ENCODE peak calls at places on chromosomes 7 and 10, in six cellular contexts. G, R, O, P, A and B are unnamed samples.

GRCh38 chr7:155709453-155709852 is 65.0 kb downstream of the RBM33 start:
- DNase-seq in G (no peak), R (no peak), O (no peak), P (no peak), A (no peak), B (no peak)

GRCh38 chr7:80722596-80723141 is 84.2 kb downstream of the CD36 start:
- DNase-seq in G (no peak), R (peak; percentile 100), O (peak; percentile 82), P (no peak), A (peak; percentile 98), B (peak; percentile 93)

GRCh38 chr7:369476-369980 is 79.6 kb downstream of the FOXL3 start:
- DNase-seq in G (no peak), R (no peak), O (no peak), P (no peak), A (no peak), B (no peak)

GRCh38 chr10:642186-642890 is 47.1 kb downstream of the DIP2C start:
- DNase-seq in G (no peak), R (no peak), O (peak; percentile 63), P (no peak), A (peak; percentile 7), B (no peak)

GRCh38 chr7:117728858-117729257 is 144.4 kb downstream of the CTTNBP2 start:
- DNase-seq in G (peak; percentile 27), R (no peak), O (no peak), P (no peak), A (no peak), B (no peak)

GRCh38 chr10:22618081-22618785 is 96.1 kb downstream of the PIP4K2A start:
- DNase-seq in G (no peak), R (peak; percentile 82), O (no peak), P (no peak), A (peak; percentile 35), B (peak; percentile 57)

GRCh38 chr10:59173414-59173813 is 3.0 kb upstream of the PHYHIPL start:
- DNase-seq in G (no peak), R (no peak), O (no peak), P (no peak), A (no peak), B (no peak)

GRCh38 chr7:42479452-42480303 is 242.7 kb upstream of the GLI3 start:
- DNase-seq in G (no peak), R (peak; percentile 64), O (no peak), P (no peak), A (peak; percentile 89), B (peak; percentile 9)

GRCh38 chr7:127792528-127793342 is 140.7 kb downstream of the SND1 start:
- DNase-seq in G (peak; percentile 5), R (no peak), O (peak; percentile 14), P (no peak), A (peak; percentile 48), B (no peak)

GRCh38 chr7:152103066-152103465 is 77.6 kb downstream of the GALNT11 start:
- DNase-seq in G (no peak), R (no peak), O (no peak), P (no peak), A (no peak), B (no peak)

GRCh38 chr10:69362471-69362954 is 54.2 kb downstream of the TACR2 start:
- DNase-seq in G (peak; percentile 34), R (peak; percentile 73), O (no peak), P (no peak), A (peak; percentile 94), B (no peak)

GRCh38 chr7:14734839-14735321 is 167.7 kb downstream of the DGKB start:
- DNase-seq in G (no peak), R (no peak), O (peak; percentile 43), P (no peak), A (peak; percentile 16), B (no peak)

GRCh38 chr7:27269455-27269854 is 26.9 kb downstream of the EVX1 start:
- DNase-seq in G (no peak), R (no peak), O (no peak), P (no peak), A (no peak), B (no peak)

GRCh38 chr10:52443419-52444388 is 129.6 kb downstream of the DKK1 start:
- DNase-seq in G (no peak), R (peak; percentile 93), O (no peak), P (no peak), A (peak; percentile 100), B (no peak)

GRCh38 chr7:148967032-148967372 is 61.3 kb downstream of the PDIA4 start:
- DNase-seq in G (no peak), R (no peak), O (no peak), P (no peak), A (no peak), B (no peak)

GRCh38 chr10:113543455-113543955 is 9.3 kb upstream of the HABP2 start:
- DNase-seq in G (no peak), R (no peak), O (no peak), P (no peak), A (no peak), B (no peak)

GRCh38 chr7:55770778-55771177 is 91.8 kb downstream of the SEPTIN14 start:
- DNase-seq in G (no peak), R (no peak), O (no peak), P (no peak), A (no peak), B (no peak)

GRCh38 chr10:103678104-103678526 is 177.3 kb downstream of the SH3PXD2A start:
- DNase-seq in G (no peak), R (peak; percentile 90), O (peak; percentile 94), P (peak; percentile 80), A (no peak), B (peak; percentile 90)

GRCh38 chr7:22858640-22859561 is 36.3 kb upstream of the TOMM7 start:
- DNase-seq in G (no peak), R (peak; percentile 100), O (no peak), P (peak; percentile 21), A (peak; percentile 85), B (peak; percentile 93)

GRCh38 chr7:25781704-25782103 is 370.3 kb upstream of the NFE2L3 start:
- DNase-seq in G (no peak), R (no peak), O (no peak), P (no peak), A (no peak), B (no peak)

GRCh38 chr7:17852361-17852760 is 87.9 kb downstream of the SNX13 start:
- DNase-seq in G (no peak), R (no peak), O (no peak), P (no peak), A (no peak), B (no peak)

GRCh38 chr10:17989908-17990767 is 38.4 kb downstream of the SLC39A12 start:
- DNase-seq in G (no peak), R (peak; percentile 82), O (no peak), P (no peak), A (peak; percentile 79), B (peak; percentile 59)

GRCh38 chr7:158292948-158293347 is 294.7 kb downstream of the PTPRN2 start:
- DNase-seq in G (no peak), R (no peak), O (no peak), P (no peak), A (peak; percentile 61), B (no peak)

GRCh38 chr10:78196964-78197363 is 163.3 kb downstream of the RPS24 start:
- DNase-seq in G (no peak), R (peak; percentile 51), O (peak; percentile 44), P (no peak), A (peak; percentile 80), B (no peak)

GRCh38 chr10:60734226-60734625 is 44.1 kb upstream of the CDK1 start:
- DNase-seq in G (no peak), R (no peak), O (no peak), P (no peak), A (no peak), B (no peak)

GRCh38 chr10:61000769-61001730 is 57.1 kb upstream of the RHOBTB1 start:
- DNase-seq in G (no peak), R (peak; percentile 32), O (peak; percentile 65), P (no peak), A (peak; percentile 59), B (peak; percentile 51)

GRCh38 chr10:103295391-103296044 is 18.6 kb downstream of the INA start:
- DNase-seq in G (no peak), R (peak; percentile 86), O (peak; percentile 23), P (no peak), A (peak; percentile 63), B (peak; percentile 18)

GRCh38 chr7:70392282-70392681 is 739.7 kb upstream of the GALNT17 start:
- DNase-seq in G (no peak), R (peak; percentile 59), O (peak; percentile 20), P (no peak), A (no peak), B (no peak)

GRCh38 chr10:21161647-21162046 is 264.5 kb upstream of the NEBL start:
- DNase-seq in G (no peak), R (no peak), O (no peak), P (no peak), A (no peak), B (no peak)

GRCh38 chr10:119022846-119023552 is 6.5 kb upstream of the NANOS1 start:
- DNase-seq in G (no peak), R (peak; percentile 59), O (no peak), P (no peak), A (peak; percentile 82), B (peak; percentile 85)

GRCh38 chr7:144513332-144513731 is 109.8 kb upstream of the NOBOX start:
- DNase-seq in G (peak; percentile 6), R (no peak), O (peak; percentile 35), P (no peak), A (peak; percentile 40), B (no peak)